ENCODE peak calls at places on chromosome 19, in four cellular contexts. E is HepG2, Z is K562, D is H1. X is an unnamed sample.

GRCh38 chr19:53177986-53178385 is 15.2 kb downstream of the ZNF665 start:
- DNase-seq in E (no peak), Z (no peak), D (no peak), X (no peak)

GRCh38 chr19:49853852-49854849 is 3.2 kb downstream of the PTOV1 start:
- DNase-seq in D (no peak), E (no peak), Z (no peak), X (no peak)

GRCh38 chr19:5891938-5892771 is 11.4 kb downstream of the NDUFA11 start:
- DNase-seq in D (no peak), Z (peak), E (no peak), X (peak)

GRCh38 chr19:18762125-18763023 is 28.7 kb downstream of the COMP start:
- DNase-seq in D (no peak), Z (no peak), E (peak), X (no peak)

GRCh38 chr19:51071006-51071405 is 6.1 kb upstream of the KLK13 start:
- DNase-seq in Z (no peak), D (no peak), E (no peak), X (no peak)

GRCh38 chr19:4375620-4376228 is 24.6 kb downstream of the SH3GL1 start:
- DNase-seq in E (peak), D (no peak), Z (peak), X (peak)

GRCh38 chr19:40549007-40549708 is 27.5 kb upstream of the SHKBP1 start:
- DNase-seq in E (peak), D (peak), Z (peak), X (peak)

GRCh38 chr19:18464646-18465045 is 26.7 kb upstream of the ISYNA1 start:
- DNase-seq in Z (no peak), E (peak), D (no peak), X (no peak)

GRCh38 chr19:18023596-18024212 is 15.7 kb downstream of the ARRDC2 start:
- DNase-seq in D (no peak), Z (peak), E (no peak), X (no peak)

GRCh38 chr19:18274776-18275356 is 614 bp upstream of the IQCN start:
- DNase-seq in E (peak), D (no peak), Z (peak), X (peak)

GRCh38 chr19:57276430-57276829 is 3.9 kb upstream of the ZNF460 start:
- DNase-seq in E (peak), Z (no peak), D (no peak), X (no peak)

GRCh38 chr19:57282011-57282636 is 1.8 kb downstream of the ZNF460 start:
- DNase-seq in D (no peak), Z (no peak), E (no peak), X (no peak)

GRCh38 chr19:57280165-57280912 is at the start of gene ZNF460:
- DNase-seq in E (peak), Z (peak), D (peak), X (peak)

GRCh38 chr19:57279418-57280164 is 694 bp upstream of the ZNF460 start:
- DNase-seq in Z (peak), D (peak), E (peak), X (peak)

DNA sequence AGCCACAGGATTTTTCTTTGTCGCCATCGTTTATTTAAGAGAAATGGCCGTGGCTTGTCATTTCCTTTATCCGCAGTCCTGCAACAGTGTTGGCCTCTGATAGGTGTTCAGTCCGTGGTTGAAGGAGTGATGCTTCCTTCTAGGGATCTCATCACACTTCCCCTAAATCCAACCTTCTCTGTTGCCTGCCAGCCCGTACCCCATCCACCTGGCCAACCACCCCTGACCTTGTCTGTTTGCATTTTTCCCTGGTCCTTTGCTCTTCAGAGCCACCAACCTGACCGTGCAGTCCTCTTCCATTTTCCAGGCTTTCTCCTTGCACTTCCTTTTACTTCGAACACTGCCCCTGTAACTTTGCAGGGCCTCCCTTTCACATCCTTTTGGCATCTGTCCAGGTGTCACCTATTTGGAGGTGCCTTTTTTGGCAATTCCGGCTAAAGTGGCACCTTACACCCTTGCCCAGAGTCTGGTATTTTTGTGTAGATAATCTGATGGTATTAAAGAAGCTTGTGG is 684 bp downstream of the ZNF460 start:
- DNase-seq in E (no peak), D (no peak), Z (no peak), X (peak)
- TF ChIP-seq MAFK in E (no peak), D (no peak), Z (no peak), X (no peak)

GRCh38 chr19:42422576-42423461 is 4.4 kb downstream of the LIPE start:
- DNase-seq in D (no peak), Z (no peak), E (peak), X (no peak)
- TF ChIP-seq RNF2 in D (no peak), Z (no peak), E (no peak), X (no peak)

GRCh38 chr19:54380897-54381296 is 16.2 kb upstream of the LAIR1 start:
- DNase-seq in E (no peak), Z (no peak), D (no peak), X (no peak)

GRCh38 chr19:54379187-54379678 is 14.5 kb upstream of the LAIR1 start:
- DNase-seq in D (no peak), E (no peak), Z (no peak), X (no peak)

GRCh38 chr19:54373781-54374266 is 9.1 kb upstream of the LAIR1 start:
- DNase-seq in D (no peak), E (no peak), Z (no peak), X (no peak)

DNA sequence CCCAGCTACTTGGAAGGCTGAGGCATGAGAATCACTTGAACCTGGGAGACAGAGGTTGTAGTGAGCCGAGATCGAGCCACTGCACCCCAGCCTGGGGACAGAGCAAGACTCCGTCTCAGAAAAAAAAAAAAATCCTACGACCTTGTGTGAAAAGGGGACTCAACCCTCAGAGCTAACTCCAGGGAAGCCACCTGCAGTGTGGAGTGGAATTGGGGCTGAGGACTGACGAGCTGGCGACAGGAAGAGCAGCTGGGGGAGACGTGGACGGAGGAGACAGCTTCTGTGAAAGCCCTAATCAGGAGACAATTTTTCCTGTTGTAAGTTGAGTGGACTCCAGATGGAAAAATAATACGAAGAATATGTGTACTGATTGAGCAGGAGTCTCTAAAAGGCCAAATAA is 11.9 kb upstream of the LAIR1 start:
- DNase-seq in Z (no peak), D (no peak), E (no peak), X (no peak)
- TF ChIP-seq MAFK in Z (no peak), D (no peak), E (no peak), X (no peak)

GRCh38 chr19:2648528-2648937 is 54.0 kb downstream of the GNG7 start:
- DNase-seq in Z (peak), E (peak), D (peak), X (peak)

GRCh38 chr19:2650515-2650914 is 52.0 kb downstream of the GNG7 start:
- DNase-seq in Z (no peak), E (peak), D (no peak), X (no peak)

GRCh38 chr19:2645816-2646215 is 56.7 kb downstream of the GNG7 start:
- DNase-seq in D (no peak), E (no peak), Z (no peak), X (no peak)

GRCh38 chr19:2648099-2648498 is 54.4 kb downstream of the GNG7 start:
- DNase-seq in Z (no peak), D (no peak), E (no peak), X (no peak)

GRCh38 chr19:2646866-2647535 is 55.5 kb downstream of the GNG7 start:
- DNase-seq in E (no peak), D (no peak), Z (no peak), X (no peak)
- TF ChIP-seq RNF2 in E (no peak), D (no peak), Z (no peak), X (no peak)

GRCh38 chr19:38683393-38684077 is 36.1 kb downstream of the ACTN4 start:
- DNase-seq in D (peak), E (peak), Z (peak), X (peak)
- TF ChIP-seq MAFK in D (peak), E (peak), Z (no peak), X (peak)

DNA sequence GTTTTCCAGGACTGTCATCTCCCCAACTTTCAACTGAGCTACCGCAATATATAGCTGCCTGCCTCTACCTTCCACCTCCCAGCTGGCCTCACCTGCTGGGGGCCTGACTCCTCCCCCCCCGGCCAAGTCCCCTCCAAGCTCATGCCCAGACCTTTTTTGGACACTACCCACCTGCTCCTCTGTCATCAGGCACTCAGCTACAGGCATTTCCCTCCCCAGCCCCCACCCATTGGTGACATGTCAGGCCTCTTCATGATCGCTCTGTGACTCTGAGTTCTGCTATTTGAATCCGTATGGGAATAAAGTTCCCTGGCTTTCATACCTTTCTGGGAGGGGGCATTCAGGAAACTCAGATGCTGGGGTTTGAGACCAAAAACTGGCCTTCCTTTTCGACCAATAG is 1.8 kb downstream of the PRKACA start:
- DNase-seq in Z (no peak), E (no peak), D (no peak), X (no peak)
- TF ChIP-seq RNF2 in Z (no peak), E (no peak), D (no peak), X (no peak)

X was measured in A549.